ENCODE peak calls at places on chromosomes 16 and 17, in ten cellular contexts. A, E, G, V, C, I, K, R, Y and H are unnamed samples.

GRCh38 chr17:70317416-70317815 is 148.1 kb downstream of the KCNJ2 start:
- DNase-seq in A (no peak), E (no peak), G (no peak), V (no peak), C (no peak), I (no peak), K (no peak), R (no peak), Y (no peak), H (no peak)

GRCh38 chr16:57357330-57358151 is 1.0 kb upstream of the CCL22 start:
- DNase-seq in A (no peak), E (no peak), G (no peak), V (no peak), C (no peak), I (no peak), K (no peak), R (peak), Y (no peak), H (no peak)

GRCh38 chr17:47076171-47076570 is 97.1 kb upstream of the RPRML start:
- DNase-seq in A (no peak), E (no peak), G (no peak), V (no peak), C (no peak), I (no peak), K (no peak), R (no peak), Y (no peak), H (peak)

GRCh38 chr16:711548-712320 is 3.2 kb upstream of the METRN start:
- DNase-seq in A (peak), E (peak), G (no peak), V (peak), C (peak), I (no peak), K (peak), R (peak), Y (peak), H (peak)

GRCh38 chr16:15037745-15038144 is 18.1 kb downstream of the NTAN1 start:
- DNase-seq in A (no peak), E (no peak), G (no peak), V (no peak), C (no peak), I (no peak), K (no peak), R (no peak), Y (no peak), H (no peak)

GRCh38 chr16:84597518-84598390 is 20.1 kb downstream of the COTL1 start:
- DNase-seq in A (no peak), E (no peak), G (no peak), V (no peak), C (peak), I (no peak), K (no peak), R (peak), Y (no peak), H (no peak)

GRCh38 chr17:79655672-79656290 is 44.9 kb upstream of the RBFOX3 start:
- DNase-seq in A (no peak), E (no peak), G (no peak), V (peak), C (no peak), I (no peak), K (no peak), R (no peak), Y (peak), H (no peak)

GRCh38 chr17:61129232-61129631 is 270.4 kb upstream of the TBX2 start:
- DNase-seq in A (no peak), E (no peak), G (no peak), V (no peak), C (no peak), I (no peak), K (no peak), R (no peak), Y (no peak), H (no peak)

GRCh38 chr17:77846531-77847085 is 111.9 kb upstream of the TNRC6C start:
- DNase-seq in A (no peak), E (no peak), G (no peak), V (no peak), C (no peak), I (no peak), K (no peak), R (no peak), Y (no peak), H (no peak)

GRCh38 chr17:52150935-52151334 is 7.6 kb downstream of the CA10 start:
- DNase-seq in A (no peak), E (no peak), G (no peak), V (no peak), C (no peak), I (no peak), K (no peak), R (no peak), Y (no peak), H (no peak)

GRCh38 chr16:88691924-88692560 is 5.7 kb upstream of the SNAI3 start:
- DNase-seq in A (no peak), E (no peak), G (no peak), V (no peak), C (peak), I (no peak), K (no peak), R (peak), Y (no peak), H (no peak)

GRCh38 chr16:57000271-57001025 is 11.1 kb downstream of the NLRC5 start:
- DNase-seq in A (no peak), E (no peak), G (peak), V (no peak), C (peak), I (peak), K (no peak), R (no peak), Y (no peak), H (peak)

GRCh38 chr16:2250652-2251280 is 621 bp downstream of the ECI1 start:
- DNase-seq in A (no peak), E (no peak), G (no peak), V (no peak), C (peak), I (no peak), K (no peak), R (peak), Y (no peak), H (peak)

GRCh38 chr17:48992433-48992832 is 4.8 kb upstream of the IGF2BP1 start:
- DNase-seq in A (no peak), E (no peak), G (no peak), V (no peak), C (no peak), I (no peak), K (no peak), R (no peak), Y (no peak), H (no peak)

GRCh38 chr17:50839591-50840310 is 4.4 kb downstream of the WFIKKN2 start:
- DNase-seq in A (no peak), E (no peak), G (no peak), V (no peak), C (no peak), I (no peak), K (no peak), R (no peak), Y (no peak), H (no peak)

GRCh38 chr16:70635356-70636016 is 10.9 kb upstream of the IL34 start:
- DNase-seq in A (no peak), E (no peak), G (no peak), V (no peak), C (no peak), I (no peak), K (no peak), R (no peak), Y (no peak), H (peak)

GRCh38 chr16:89114159-89114981 is 20.7 kb downstream of the ACSF3 start:
- DNase-seq in A (no peak), E (no peak), G (no peak), V (no peak), C (peak), I (no peak), K (no peak), R (no peak), Y (no peak), H (peak)

GRCh38 chr16:88195911-88196465 is 186.8 kb upstream of the ZNF469 start:
- DNase-seq in A (no peak), E (no peak), G (no peak), V (no peak), C (no peak), I (no peak), K (no peak), R (no peak), Y (no peak), H (no peak)

GRCh38 chr17:32258383-32259121 is 7.1 kb upstream of the RHBDL3 start:
- DNase-seq in A (no peak), E (peak), G (no peak), V (no peak), C (no peak), I (no peak), K (no peak), R (no peak), Y (no peak), H (no peak)

GRCh38 chr16:66961065-66961744 is at the start of gene CES3:
- DNase-seq in A (no peak), E (peak), G (no peak), V (peak), C (peak), I (no peak), K (peak), R (peak), Y (peak), H (peak)

GRCh38 chr16:56980792-56981724 is 8.3 kb upstream of the NLRC5 start:
- DNase-seq in A (no peak), E (no peak), G (no peak), V (no peak), C (no peak), I (no peak), K (no peak), R (no peak), Y (no peak), H (no peak)

GRCh38 chr16:22008215-22009142 is 568 bp downstream of the MOSMO start:
- DNase-seq in A (no peak), E (no peak), G (no peak), V (no peak), C (peak), I (no peak), K (peak), R (no peak), Y (peak), H (peak)

GRCh38 chr16:68072038-68072695 is 13.0 kb upstream of the NFATC3 start:
- DNase-seq in A (no peak), E (no peak), G (peak), V (no peak), C (no peak), I (no peak), K (no peak), R (no peak), Y (no peak), H (peak)

GRCh38 chr17:51045616-51046526 is 74.8 kb downstream of the SPAG9 start:
- DNase-seq in A (no peak), E (no peak), G (no peak), V (no peak), C (no peak), I (no peak), K (no peak), R (no peak), Y (no peak), H (no peak)

GRCh38 chr17:31015639-31016038 is 44.8 kb downstream of the RNF135 start:
- DNase-seq in A (no peak), E (no peak), G (no peak), V (no peak), C (no peak), I (no peak), K (no peak), R (no peak), Y (no peak), H (no peak)

GRCh38 chr16:81446318-81447275 is 2.0 kb downstream of the CMIP start:
- DNase-seq in A (no peak), E (no peak), G (no peak), V (no peak), C (peak), I (no peak), K (no peak), R (peak), Y (no peak), H (peak)

GRCh38 chr17:18026408-18026776 is 12.6 kb downstream of the ATPAF2 start:
- DNase-seq in A (no peak), E (peak), G (peak), V (no peak), C (no peak), I (no peak), K (no peak), R (no peak), Y (no peak), H (peak)

GRCh38 chr16:78034530-78034929 is 12.2 kb downstream of the CLEC3A start:
- DNase-seq in A (no peak), E (no peak), G (no peak), V (no peak), C (peak), I (no peak), K (no peak), R (no peak), Y (no peak), H (no peak)

GRCh38 chr16:55257971-55258613 is 65.9 kb upstream of the IRX6 start:
- DNase-seq in A (no peak), E (no peak), G (no peak), V (peak), C (peak), I (no peak), K (peak), R (peak), Y (peak), H (peak)

GRCh38 chr16:11140867-11141266 is 115.1 kb downstream of the SOCS1 start:
- DNase-seq in A (no peak), E (no peak), G (no peak), V (no peak), C (no peak), I (no peak), K (no peak), R (no peak), Y (no peak), H (no peak)

GRCh38 chr17:54899201-54899600 is 1.5 kb upstream of the TOM1L1 start:
- DNase-seq in A (no peak), E (no peak), G (no peak), V (no peak), C (no peak), I (no peak), K (no peak), R (no peak), Y (no peak), H (no peak)

GRCh38 chr17:55601874-55602364 is 90.7 kb upstream of the SMIM36 start:
- DNase-seq in A (no peak), E (peak), G (no peak), V (peak), C (peak), I (no peak), K (peak), R (peak), Y (no peak), H (peak)

GRCh38 chr17:1730345-1731193 is 6.1 kb downstream of the WDR81 start:
- DNase-seq in A (no peak), E (no peak), G (no peak), V (no peak), C (no peak), I (no peak), K (no peak), R (peak), Y (peak), H (peak)

GRCh38 chr16:48013476-48013875 is 142.3 kb downstream of the ABCC12 start:
- DNase-seq in A (no peak), E (no peak), G (no peak), V (no peak), C (no peak), I (no peak), K (no peak), R (no peak), Y (no peak), H (no peak)

GRCh38 chr17:5282639-5283217 is 644 bp downstream of the RABEP1 start:
- DNase-seq in A (no peak), E (no peak), G (no peak), V (no peak), C (peak), I (no peak), K (no peak), R (peak), Y (no peak), H (peak)